ENCODE peak calls at places on chromosomes 13 and 19, in eight cellular contexts. Y is renal cortical epithelial cell, Z is GM10248, H is T follicular helper cell, W is choroid plexus epithelial cell, K is left cardiac atrium, N is iPS-NIHi11, R is Daoy. S is an unnamed sample.

GRCh38 chr13:38394777-38395504 is 45.3 kb downstream of the UFM1 start:
- DNase-seq in R (no peak), N (no peak), Y (peak; percentile 88), K (no peak), Z (no peak), H (no peak), W (no peak), S (peak; percentile 37)

GRCh38 chr13:81927347-81927746 is 1586.4 kb upstream of the SPRY2 start:
- DNase-seq in Y (peak; percentile 1), K (no peak), W (peak; percentile 37), Z (no peak), R (no peak), N (no peak), H (no peak), S (peak; percentile 8)

GRCh38 chr13:47399599-47399998 is 502.7 kb upstream of the HTR2A start:
- DNase-seq in W (no peak), N (no peak), Z (no peak), H (no peak), R (no peak), K (no peak), Y (no peak), S (no peak)

GRCh38 chr19:41711376-41712261 is 3.2 kb downstream of the CEACAM5 start:
- DNase-seq in K (no peak), Z (no peak), H (no peak), N (no peak), W (no peak), Y (no peak), R (no peak), S (no peak)

GRCh38 chr19:47483800-47484690 is at the start of gene KPTN:
- DNase-seq in K (peak; percentile 92), R (peak; percentile 95), N (peak; percentile 97), Z (peak; percentile 96), Y (peak; percentile 62), H (peak; percentile 83), W (peak; percentile 93), S (peak; percentile 82)

GRCh38 chr13:99909836-99910619 is 61.5 kb downstream of the ZIC5 start:
- DNase-seq in R (no peak), Z (no peak), W (peak; percentile 53), H (no peak), K (no peak), Y (no peak), N (no peak), S (peak; percentile 26)

GRCh38 chr13:63408227-63409202 is 1992.9 kb upstream of the PCDH20 start:
- DNase-seq in Y (no peak), K (no peak), Z (no peak), R (no peak), N (no peak), W (peak; percentile 94), H (no peak), S (peak; percentile 9)

GRCh38 chr13:111974065-111974640 is 92.8 kb upstream of the SOX1 start:
- DNase-seq in W (no peak), H (no peak), Z (no peak), N (no peak), Y (no peak), K (no peak), R (no peak), S (no peak)

GRCh38 chr19:39951686-39952085 is 17.3 kb upstream of the FCGBP start:
- DNase-seq in H (no peak), Z (no peak), N (no peak), W (peak; percentile 82), K (no peak), R (peak; percentile 54), Y (peak; percentile 69), S (peak; percentile 62)

GRCh38 chr19:2270572-2271515 is 11.1 kb downstream of the PEAK3 start:
- DNase-seq in Y (peak; percentile 33), K (peak; percentile 91), R (peak; percentile 85), H (peak; percentile 62), W (peak; percentile 91), N (peak; percentile 78), Z (peak; percentile 81), S (peak; percentile 83)

GRCh38 chr19:4376991-4377781 is 23.2 kb downstream of the SH3GL1 start:
- DNase-seq in R (peak; percentile 57), K (no peak), Z (no peak), H (no peak), W (no peak), Y (no peak), N (no peak), S (no peak)

GRCh38 chr13:28955264-28955966 is 135.3 kb downstream of the MTUS2 start:
- DNase-seq in H (no peak), Z (no peak), K (peak; percentile 31), Y (no peak), R (no peak), W (no peak), N (no peak), S (no peak)

GRCh38 chr13:35855531-35856019 is 275.6 kb downstream of the DCLK1 start:
- DNase-seq in H (no peak), W (no peak), K (no peak), N (peak; percentile 78), Z (no peak), Y (peak; percentile 73), R (peak; percentile 72), S (no peak)

GRCh38 chr19:21568816-21569496 is 63.6 kb downstream of the ZNF429 start:
- DNase-seq in Z (peak; percentile 43), Y (peak; percentile 91), N (no peak), K (peak; percentile 92), H (peak; percentile 87), W (peak; percentile 56), R (peak; percentile 51), S (peak; percentile 90)

GRCh38 chr19:2917275-2918184 is 16.8 kb downstream of the ZNF57 start:
- DNase-seq in Y (no peak), H (no peak), N (no peak), W (no peak), R (no peak), K (no peak), Z (no peak), S (no peak)

GRCh38 chr13:36966404-36966803 is 32.7 kb downstream of the ALG5 start:
- DNase-seq in Y (peak; percentile 52), K (no peak), N (no peak), W (peak; percentile 13), Z (no peak), R (no peak), H (no peak), S (peak; percentile 18)

GRCh38 chr13:39596685-39597084 is 6.3 kb downstream of the LHFPL6 start:
- DNase-seq in W (no peak), R (no peak), Y (no peak), N (no peak), H (no peak), K (no peak), Z (no peak), S (no peak)

GRCh38 chr13:50697746-50698526 is 145.6 kb downstream of the DLEU7 start:
- DNase-seq in N (no peak), H (no peak), Y (no peak), R (no peak), W (no peak), Z (no peak), K (no peak), S (no peak)

GRCh38 chr13:114068723-114069322 is 63.6 kb downstream of the RASA3 start:
- DNase-seq in H (no peak), R (peak; percentile 35), Y (peak; percentile 77), K (no peak), W (peak; percentile 75), Z (no peak), N (no peak), S (peak; percentile 86)

GRCh38 chr13:99261040-99261439 is 2.9 kb upstream of the GPR18 start:
- DNase-seq in K (no peak), Z (no peak), R (no peak), H (no peak), N (no peak), W (no peak), Y (no peak), S (no peak)

GRCh38 chr19:44803442-44804428 is 5.2 kb upstream of the BCAM start:
- DNase-seq in W (no peak), Y (no peak), N (peak; percentile 24), R (no peak), Z (no peak), H (no peak), K (no peak), S (no peak)

GRCh38 chr13:47932953-47933687 is 68.0 kb downstream of the SUCLA2 start:
- DNase-seq in N (no peak), Z (no peak), W (no peak), H (no peak), Y (peak; percentile 80), K (no peak), R (no peak), S (no peak)

GRCh38 chr19:38072776-38073411 is 151.1 kb downstream of the DPF1 start:
- DNase-seq in Y (no peak), W (peak; percentile 70), R (no peak), N (no peak), H (no peak), K (no peak), Z (no peak), S (no peak)

GRCh38 chr19:31135841-31136240 is 213.4 kb downstream of the TSHZ3 start:
- DNase-seq in Y (no peak), K (no peak), W (peak; percentile 62), Z (no peak), R (no peak), N (no peak), H (no peak), S (peak; percentile 24)

GRCh38 chr13:106373989-106374572 is 161.4 kb downstream of the EFNB2 start:
- DNase-seq in H (no peak), Z (peak; percentile 35), N (no peak), R (peak; percentile 20), K (no peak), Y (peak; percentile 57), W (peak; percentile 89), S (peak; percentile 92)

GRCh38 chr13:63094717-63095116 is 1679.1 kb upstream of the PCDH20 start:
- DNase-seq in H (no peak), N (no peak), Z (no peak), Y (no peak), W (no peak), K (no peak), R (no peak), S (no peak)

GRCh38 chr13:48571121-48571901 is 38.4 kb upstream of the RCBTB2 start:
- DNase-seq in W (peak; percentile 93), Y (peak; percentile 61), Z (no peak), H (no peak), K (no peak), R (peak; percentile 27), N (no peak), S (peak; percentile 73)

GRCh38 chr19:42529248-42529764 is 1.0 kb upstream of the CEACAM1 start:
- DNase-seq in H (peak; percentile 52), W (peak; percentile 64), R (peak; percentile 70), Y (peak; percentile 42), N (peak; percentile 81), K (peak; percentile 48), Z (peak; percentile 84), S (peak; percentile 36)

GRCh38 chr19:6668696-6669095 is 1.3 kb downstream of the TNFSF14 start:
- DNase-seq in K (no peak), R (no peak), H (no peak), Z (no peak), N (no peak), Y (no peak), W (no peak), S (no peak)

S was measured in amniotic epithelial cell.